ENCODE peak calls at places on chromosome 20, in seven cellular contexts. H, G, D, S, W, J and B are unnamed samples. For H3K27me3, the result is how much of the 10 kb centered on the place peaks cover.

GRCh38 chr20:63854069-63854765 is 7.1 kb upstream of the ABHD16B start:
- DNase-seq in J (no peak), D (no peak), H (no peak), W (peak), G (peak), S (peak), B (peak)

GRCh38 chr20:51733070-51733469 is 35.1 kb downstream of the ATP9A start:
- DNase-seq in J (no peak), H (no peak), W (no peak), S (no peak), D (no peak), G (no peak), B (no peak)

GRCh38 chr20:51910202-51911050 is 108.1 kb upstream of the SALL4 start:
- DNase-seq in G (peak), S (peak), J (peak), D (no peak), H (no peak), W (no peak), B (peak)

GRCh38 chr20:54208492-54209044 is 681 bp downstream of the PFDN4 start:
- DNase-seq in G (peak), S (peak), J (peak), W (no peak), H (no peak), D (no peak), B (peak)

GRCh38 chr20:20237093-20237959 is 130.6 kb upstream of the INSM1 start:
- DNase-seq in H (peak), J (peak), G (peak), D (no peak), W (no peak), S (peak), B (peak)

GRCh38 chr20:63941282-63942060 is 14.7 kb downstream of the UCKL1 start:
- DNase-seq in J (no peak), H (peak), W (no peak), G (peak), S (peak), D (peak), B (peak)

GRCh38 chr20:38130687-38131587 is 34.1 kb downstream of the TGM2 start:
- DNase-seq in G (no peak), D (no peak), S (no peak), W (no peak), J (no peak), H (peak), B (peak)

GRCh38 chr20:53579581-53580375 is 13.9 kb downstream of the ZNF217 start:
- DNase-seq in S (no peak), H (no peak), J (peak), G (no peak), W (no peak), D (peak), B (peak)

GRCh38 chr20:41617059-41617921 is 887 bp downstream of the CHD6 start:
- DNase-seq in S (peak), G (peak), J (peak), H (peak), D (peak), W (peak), B (no peak)

GRCh38 chr20:60400567-60400966 is 442.3 kb downstream of the CDH26 start:
- DNase-seq in D (no peak), G (no peak), S (no peak), H (no peak), J (no peak), W (no peak), B (no peak)

GRCh38 chr20:35151739-35152138 is 4.6 kb upstream of the EDEM2 start:
- DNase-seq in G (no peak), J (no peak), S (no peak), H (no peak), D (no peak), W (peak), B (no peak)

GRCh38 chr20:5634894-5635293 is 115.3 kb upstream of the SHLD1 start:
- DNase-seq in J (no peak), W (no peak), H (no peak), D (no peak), S (no peak), G (no peak), B (no peak)
- H3K27me3 ChIP-seq in J (under half), W (under half), H (under half), D (under half), S (under half), G (under half), B (under half)

GRCh38 chr20:24470031-24470781 is 777 bp downstream of the SYNDIG1 start:
- DNase-seq in G (peak), W (no peak), J (peak), D (no peak), H (no peak), S (peak), B (peak)

GRCh38 chr20:24468401-24469115 is 871 bp upstream of the SYNDIG1 start:
- DNase-seq in J (no peak), S (no peak), D (no peak), H (no peak), W (no peak), G (no peak), B (no peak)

GRCh38 chr20:24472426-24472825 is 3.0 kb downstream of the SYNDIG1 start:
- DNase-seq in J (no peak), G (no peak), W (no peak), D (no peak), H (no peak), S (no peak), B (no peak)

GRCh38 chr20:24469116-24470030 is at the start of gene SYNDIG1:
- DNase-seq in G (peak), W (no peak), S (peak), D (no peak), H (no peak), J (peak), B (peak)

DNA sequence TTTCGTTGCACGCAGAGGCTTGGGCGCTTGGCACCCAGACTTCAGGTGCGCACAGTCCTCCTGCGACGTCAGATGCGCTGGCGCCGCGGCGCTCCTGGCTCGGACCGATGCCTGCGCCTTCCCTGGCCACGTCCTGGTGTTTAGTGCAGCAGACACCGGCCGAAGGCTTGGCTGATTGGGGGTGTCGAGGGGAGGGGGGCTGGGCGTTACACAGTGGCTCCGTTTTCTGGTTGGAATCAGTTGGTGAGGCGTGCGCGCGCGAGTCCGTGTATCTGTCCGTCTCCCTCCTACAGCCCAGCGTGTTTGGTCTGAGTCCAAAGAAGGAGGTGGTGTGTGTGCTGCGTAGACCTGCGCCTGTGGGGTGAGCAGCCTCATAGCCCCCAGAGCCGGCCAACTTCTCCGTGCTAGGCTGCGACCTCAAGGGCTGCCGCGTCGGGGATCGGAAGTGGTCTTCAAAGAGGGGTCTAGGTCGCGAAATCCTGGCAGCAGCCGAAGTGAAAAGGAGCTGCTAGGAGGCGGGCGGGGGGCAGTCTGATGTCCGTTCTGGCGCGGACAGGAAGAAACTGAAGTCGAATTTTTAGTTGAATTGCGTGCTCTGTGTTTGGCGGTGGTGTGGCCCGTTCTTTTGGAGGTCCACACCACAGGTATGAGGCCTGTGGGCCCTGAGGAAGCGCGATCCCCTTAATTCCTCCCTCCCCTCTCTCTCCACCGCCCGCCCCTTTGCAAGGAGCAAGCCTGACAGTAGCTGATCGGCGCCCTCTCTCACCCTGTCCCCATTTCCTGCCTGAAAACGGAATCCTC is 1.6 kb downstream of the SYNDIG1 start:
- DNase-seq in S (peak), H (no peak), W (no peak), G (peak), J (no peak), D (no peak), B (peak)
- H3K4me3 ChIP-seq in S (peak), H (peak), W (peak), G (peak), J (peak), D (peak), B (peak)

DNA sequence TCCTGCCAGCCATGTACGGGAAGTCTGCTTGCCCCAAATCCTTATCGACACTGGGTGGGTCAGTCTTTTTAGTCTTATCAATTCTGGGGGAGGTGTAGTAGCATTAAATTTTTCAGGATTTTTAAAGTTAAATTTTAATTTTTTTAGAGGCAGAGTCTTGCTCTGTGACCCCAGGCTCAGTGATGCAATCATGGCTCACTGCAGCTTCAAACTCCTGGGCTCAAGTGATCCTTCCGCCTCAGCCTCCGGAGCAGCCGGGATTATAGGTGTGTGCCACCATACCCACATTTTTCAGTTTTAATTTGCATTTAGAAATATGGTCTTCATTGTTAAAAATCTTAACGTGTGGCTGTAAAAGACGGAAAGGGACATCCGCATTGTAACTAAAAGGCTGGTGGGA is 51.9 kb downstream of the BANF2 start:
- DNase-seq in W (no peak), D (no peak), G (no peak), J (no peak), H (no peak), S (no peak), B (no peak)
- H3K27me3 ChIP-seq in W (under half), D (under half), G (under half), J (under half), H (under half), S (under half), B (under half)

GRCh38 chr20:43662943-43663655 is 3.8 kb upstream of the MYBL2 start:
- DNase-seq in D (no peak), S (no peak), J (peak), G (no peak), W (no peak), H (no peak), B (no peak)

GRCh38 chr20:43669332-43669731 is 2.4 kb downstream of the MYBL2 start:
- DNase-seq in J (no peak), G (no peak), S (no peak), W (no peak), H (no peak), D (no peak), B (no peak)

GRCh38 chr20:43667341-43668132 is 623 bp downstream of the MYBL2 start:
- DNase-seq in D (no peak), H (no peak), J (no peak), G (peak), W (no peak), S (peak), B (peak)

GRCh38 chr20:43665466-43666176 is 1.3 kb upstream of the MYBL2 start:
- DNase-seq in H (no peak), G (no peak), S (peak), D (no peak), J (no peak), W (no peak), B (no peak)

DNA sequence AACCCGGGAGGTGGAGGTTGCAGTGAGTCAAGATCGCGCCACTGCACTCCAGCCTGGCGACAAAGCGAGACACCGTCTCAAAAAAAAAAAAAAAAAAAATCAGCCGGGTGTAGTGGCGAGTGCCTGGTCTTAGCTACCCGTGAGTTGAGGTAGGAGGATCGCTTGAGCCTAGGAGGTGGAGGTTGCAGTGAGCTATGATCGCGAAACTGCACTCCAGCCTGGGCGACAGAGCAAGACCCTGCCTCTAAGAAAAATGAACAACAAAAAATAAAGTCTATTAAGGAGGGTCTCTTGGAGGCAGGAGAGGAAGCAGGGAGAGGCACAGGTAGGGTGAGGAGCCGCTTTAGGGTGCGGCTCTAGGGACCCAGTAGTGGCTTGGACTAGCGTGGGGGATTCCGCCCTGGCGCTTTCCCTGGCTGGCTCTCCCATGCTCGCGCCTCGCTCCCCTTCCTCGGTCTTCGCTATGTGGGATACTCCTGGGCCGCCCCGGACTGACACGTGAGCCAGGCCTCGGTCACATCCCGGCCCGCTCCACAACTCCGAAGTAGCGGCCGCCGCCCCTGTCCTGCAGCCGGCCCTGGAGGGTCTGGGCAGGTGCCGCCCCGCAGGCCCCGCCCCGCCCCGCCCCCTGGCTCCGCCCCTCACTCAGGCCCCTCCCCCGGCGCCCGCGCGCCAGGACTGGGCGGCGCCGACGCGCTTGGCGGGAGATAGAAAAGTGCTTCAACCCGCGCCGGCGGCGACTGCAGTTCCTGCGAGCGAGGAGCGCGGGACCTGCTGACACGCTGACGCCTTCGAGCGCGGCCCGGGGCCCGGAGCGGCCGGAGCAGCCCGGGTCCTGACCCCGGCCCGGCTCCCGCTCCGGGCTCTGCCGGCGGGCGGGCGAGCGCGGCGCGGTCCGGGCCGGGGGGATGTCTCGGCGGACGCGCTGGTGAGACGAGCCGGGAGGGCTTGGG is at the start of gene MYBL2:
- DNase-seq in J (peak), W (no peak), H (peak), G (peak), S (peak), D (peak), B (peak)
- H3K4me3 ChIP-seq in J (peak), W (peak), H (peak), G (peak), S (peak), D (peak), B (peak)

GRCh38 chr20:62470003-62470402 is 5.8 kb downstream of the GATA5 start:
- DNase-seq in H (no peak), W (no peak), J (no peak), S (no peak), D (no peak), G (no peak), B (peak)
- H3K27me3 ChIP-seq in H (half or more), W (under half), J (under half), S (under half), D (half or more), G (under half), B (under half)

GRCh38 chr20:21725892-21726291 is 20.4 kb downstream of the PAX1 start:
- DNase-seq in D (no peak), J (peak), H (no peak), G (peak), W (no peak), S (peak), B (no peak)
- H3K4me3 ChIP-seq in D (no peak), J (no peak), H (no peak), G (no peak), W (no peak), S (no peak), B (no peak)

GRCh38 chr20:62527781-62528180 is 52.0 kb upstream of the GATA5 start:
- DNase-seq in D (no peak), S (no peak), H (no peak), W (no peak), J (no peak), G (no peak), B (no peak)
- H3K27me3 ChIP-seq in D (half or more), S (under half), H (under half), W (under half), J (under half), G (under half), B (under half)

DNA sequence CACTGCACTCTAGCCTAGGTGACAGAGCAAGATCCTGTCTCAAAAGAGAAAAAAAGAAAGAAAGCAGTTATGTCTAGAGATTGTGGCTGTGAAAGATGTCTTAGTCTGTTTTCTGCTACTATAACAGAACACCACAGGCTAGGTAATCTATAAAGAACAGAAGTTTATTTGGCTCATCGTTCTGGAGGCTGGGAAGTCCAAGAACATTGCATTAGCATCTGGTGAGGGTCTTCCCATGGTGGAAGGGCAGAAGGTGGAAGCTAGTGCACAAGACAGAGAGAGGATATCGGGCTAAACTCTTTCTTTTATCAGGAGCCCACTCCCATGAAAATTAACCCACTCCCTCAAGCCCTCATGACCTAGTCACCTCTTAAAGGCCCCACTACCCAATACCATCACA is 16.2 kb upstream of the RALY start:
- DNase-seq in H (no peak), G (no peak), J (no peak), D (no peak), W (no peak), S (no peak), B (no peak)
- H3K4me3 ChIP-seq in H (no peak), G (no peak), J (no peak), D (no peak), W (no peak), S (no peak), B (no peak)

DNA sequence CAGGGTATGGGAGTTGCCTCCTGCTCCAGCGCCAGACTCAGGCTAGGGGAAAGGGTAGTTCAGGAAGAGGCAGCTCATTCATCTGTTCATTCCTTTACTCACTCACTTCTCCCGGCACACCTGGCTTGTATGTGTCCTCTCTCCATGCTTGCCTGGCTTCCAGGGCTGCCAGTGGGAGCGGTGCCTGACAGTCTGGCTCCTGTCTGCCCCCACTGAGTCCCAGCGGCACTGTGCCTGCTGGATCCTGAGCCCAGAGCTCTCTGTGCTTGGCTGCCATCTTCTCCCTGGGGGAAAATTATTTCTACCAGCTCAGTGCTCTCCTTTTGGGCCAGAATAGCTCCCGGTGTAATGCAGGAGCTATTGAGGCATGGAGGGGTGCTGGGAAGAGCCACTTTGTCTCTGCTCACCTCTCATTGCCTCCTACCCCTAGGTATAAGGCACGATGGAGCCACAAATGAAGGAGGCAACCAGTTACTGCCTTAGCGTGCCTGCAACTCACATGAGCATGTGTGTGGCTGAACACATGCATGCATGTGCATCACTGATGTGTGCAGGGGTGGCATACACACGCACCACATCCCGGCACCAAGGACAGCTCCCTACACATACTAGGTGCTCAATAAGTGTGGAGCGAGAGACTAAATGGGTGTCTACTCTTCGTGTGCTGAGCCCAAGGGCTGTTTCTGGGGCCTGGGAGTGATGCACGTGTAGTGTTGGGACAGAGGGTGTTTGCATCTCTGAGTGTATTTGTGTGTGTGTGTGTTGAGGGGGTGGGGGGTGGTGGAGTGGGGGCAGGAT is 46.6 kb downstream of the CDH22 start:
- DNase-seq in D (no peak), H (no peak), S (no peak), G (no peak), W (no peak), J (no peak), B (peak)
- H3K27me3 ChIP-seq in D (half or more), H (under half), S (under half), G (under half), W (under half), J (under half), B (under half)